ENCODE peak calls at places on chromosome 9, in eight cellular contexts. One of them, this sample, is unnamed.

GRCh38 chr9:137367506-137368430 is 55.2 kb downstream of the EXD3 start:
- DNase-seq in pancreas: peak; percentile 49
- DNase-seq in AG04450: no peak
- DNase-seq in dorsolateral prefrontal cortex: peak; percentile 0
- DNase-seq in spleen: peak; percentile 52
- DNase-seq in BJ: no peak
- DNase-seq in ovary: peak; percentile 21
- DNase-seq in tibial nerve: no peak
- DNase-seq in this sample: no peak

GRCh38 chr9:113631093-113631765 is 167.7 kb downstream of the RGS3 start:
- DNase-seq in pancreas: peak; percentile 30
- DNase-seq in AG04450: no peak
- DNase-seq in dorsolateral prefrontal cortex: no peak
- DNase-seq in spleen: peak; percentile 39
- DNase-seq in BJ: no peak
- DNase-seq in ovary: peak; percentile 9
- DNase-seq in tibial nerve: no peak
- DNase-seq in this sample: no peak

GRCh38 chr9:71783120-71783523 is 14.8 kb upstream of the CEMIP2 start:
- DNase-seq in pancreas: no peak
- DNase-seq in AG04450: no peak
- DNase-seq in dorsolateral prefrontal cortex: no peak
- DNase-seq in spleen: peak; percentile 93
- DNase-seq in BJ: no peak
- DNase-seq in ovary: no peak
- DNase-seq in tibial nerve: no peak
- DNase-seq in this sample: peak; percentile 92

GRCh38 chr9:112665347-112665746 is 52.6 kb downstream of the INIP start:
- DNase-seq in pancreas: no peak
- DNase-seq in AG04450: peak; percentile 7
- DNase-seq in dorsolateral prefrontal cortex: no peak
- DNase-seq in spleen: no peak
- DNase-seq in BJ: no peak
- DNase-seq in ovary: no peak
- DNase-seq in tibial nerve: no peak
- DNase-seq in this sample: peak; percentile 25

GRCh38 chr9:38337706-38338264 is 54.7 kb upstream of the ALDH1B1 start:
- DNase-seq in pancreas: no peak
- DNase-seq in AG04450: no peak
- DNase-seq in dorsolateral prefrontal cortex: no peak
- DNase-seq in spleen: no peak
- DNase-seq in BJ: no peak
- DNase-seq in ovary: no peak
- DNase-seq in tibial nerve: no peak
- DNase-seq in this sample: no peak

GRCh38 chr9:133147412-133148271 is 16.1 kb downstream of the GBGT1 start:
- DNase-seq in pancreas: peak; percentile 94
- DNase-seq in AG04450: no peak
- DNase-seq in dorsolateral prefrontal cortex: peak; percentile 84
- DNase-seq in spleen: peak; percentile 94
- DNase-seq in BJ: no peak
- DNase-seq in ovary: peak; percentile 86
- DNase-seq in tibial nerve: peak; percentile 91
- DNase-seq in this sample: peak; percentile 73

GRCh38 chr9:129602598-129603415 is 18.1 kb downstream of the C9orf50 start:
- DNase-seq in pancreas: no peak
- DNase-seq in AG04450: no peak
- DNase-seq in dorsolateral prefrontal cortex: no peak
- DNase-seq in spleen: no peak
- DNase-seq in BJ: no peak
- DNase-seq in ovary: no peak
- DNase-seq in tibial nerve: no peak
- DNase-seq in this sample: no peak

GRCh38 chr9:132970306-132971062 is 8.0 kb upstream of the GFI1B start:
- DNase-seq in pancreas: no peak
- DNase-seq in AG04450: no peak
- DNase-seq in dorsolateral prefrontal cortex: no peak
- DNase-seq in spleen: no peak
- DNase-seq in BJ: no peak
- DNase-seq in ovary: no peak
- DNase-seq in tibial nerve: no peak
- DNase-seq in this sample: no peak

GRCh38 chr9:35664531-35665470 is at the start of gene ARHGEF39:
- DNase-seq in pancreas: peak; percentile 92
- DNase-seq in AG04450: no peak
- DNase-seq in dorsolateral prefrontal cortex: peak; percentile 67
- DNase-seq in spleen: peak; percentile 92
- DNase-seq in BJ: no peak
- DNase-seq in ovary: peak; percentile 81
- DNase-seq in tibial nerve: peak; percentile 55
- DNase-seq in this sample: peak; percentile 70

GRCh38 chr9:76580188-76580587 is 121.2 kb downstream of the GCNT1 start:
- DNase-seq in pancreas: no peak
- DNase-seq in AG04450: no peak
- DNase-seq in dorsolateral prefrontal cortex: no peak
- DNase-seq in spleen: no peak
- DNase-seq in BJ: no peak
- DNase-seq in ovary: no peak
- DNase-seq in tibial nerve: no peak
- DNase-seq in this sample: no peak

GRCh38 chr9:134206317-134207300 is 42.2 kb upstream of the RNU6ATAC start:
- DNase-seq in pancreas: peak; percentile 30
- DNase-seq in AG04450: no peak
- DNase-seq in dorsolateral prefrontal cortex: no peak
- DNase-seq in spleen: peak; percentile 30
- DNase-seq in BJ: no peak
- DNase-seq in ovary: peak; percentile 10
- DNase-seq in tibial nerve: no peak
- DNase-seq in this sample: no peak

GRCh38 chr9:70519912-70520724 is 105.7 kb upstream of the KLF9 start:
- DNase-seq in pancreas: no peak
- DNase-seq in AG04450: no peak
- DNase-seq in dorsolateral prefrontal cortex: no peak
- DNase-seq in spleen: no peak
- DNase-seq in BJ: no peak
- DNase-seq in ovary: no peak
- DNase-seq in tibial nerve: no peak
- DNase-seq in this sample: no peak

GRCh38 chr9:15961217-15961616 is 408.4 kb downstream of the CCDC171 start:
- DNase-seq in pancreas: no peak
- DNase-seq in AG04450: no peak
- DNase-seq in dorsolateral prefrontal cortex: no peak
- DNase-seq in spleen: no peak
- DNase-seq in BJ: no peak
- DNase-seq in ovary: no peak
- DNase-seq in tibial nerve: no peak
- DNase-seq in this sample: no peak

GRCh38 chr9:27791311-27791710 is 218.0 kb upstream of the C9orf72 start:
- DNase-seq in pancreas: no peak
- DNase-seq in AG04450: no peak
- DNase-seq in dorsolateral prefrontal cortex: no peak
- DNase-seq in spleen: no peak
- DNase-seq in BJ: no peak
- DNase-seq in ovary: no peak
- DNase-seq in tibial nerve: no peak
- DNase-seq in this sample: peak; percentile 79

GRCh38 chr9:108412755-108413154 is 443.0 kb downstream of the ACTL7B start:
- DNase-seq in pancreas: no peak
- DNase-seq in AG04450: no peak
- DNase-seq in dorsolateral prefrontal cortex: no peak
- DNase-seq in spleen: no peak
- DNase-seq in BJ: no peak
- DNase-seq in ovary: no peak
- DNase-seq in tibial nerve: no peak
- DNase-seq in this sample: peak; percentile 32

GRCh38 chr9:68949271-68950000 is 64.5 kb downstream of the PRKACG start:
- DNase-seq in pancreas: no peak
- DNase-seq in AG04450: no peak
- DNase-seq in dorsolateral prefrontal cortex: no peak
- DNase-seq in spleen: no peak
- DNase-seq in BJ: no peak
- DNase-seq in ovary: peak; percentile 42
- DNase-seq in tibial nerve: no peak
- DNase-seq in this sample: peak; percentile 32

GRCh38 chr9:130793589-130793988 is 41.5 kb upstream of the ABL1 start:
- DNase-seq in pancreas: no peak
- DNase-seq in AG04450: no peak
- DNase-seq in dorsolateral prefrontal cortex: no peak
- DNase-seq in spleen: no peak
- DNase-seq in BJ: no peak
- DNase-seq in ovary: no peak
- DNase-seq in tibial nerve: no peak
- DNase-seq in this sample: no peak

GRCh38 chr9:892123-892522 is 50.6 kb downstream of the DMRT1 start:
- DNase-seq in pancreas: no peak
- DNase-seq in AG04450: no peak
- DNase-seq in dorsolateral prefrontal cortex: no peak
- DNase-seq in spleen: no peak
- DNase-seq in BJ: no peak
- DNase-seq in ovary: no peak
- DNase-seq in tibial nerve: no peak
- DNase-seq in this sample: no peak

GRCh38 chr9:893843-894420 is 52.4 kb downstream of the DMRT1 start:
- DNase-seq in pancreas: peak; percentile 58
- DNase-seq in AG04450: peak; percentile 1
- DNase-seq in dorsolateral prefrontal cortex: peak; percentile 48
- DNase-seq in spleen: peak; percentile 76
- DNase-seq in BJ: no peak
- DNase-seq in ovary: no peak
- DNase-seq in tibial nerve: peak; percentile 64
- DNase-seq in this sample: peak; percentile 69

DNA sequence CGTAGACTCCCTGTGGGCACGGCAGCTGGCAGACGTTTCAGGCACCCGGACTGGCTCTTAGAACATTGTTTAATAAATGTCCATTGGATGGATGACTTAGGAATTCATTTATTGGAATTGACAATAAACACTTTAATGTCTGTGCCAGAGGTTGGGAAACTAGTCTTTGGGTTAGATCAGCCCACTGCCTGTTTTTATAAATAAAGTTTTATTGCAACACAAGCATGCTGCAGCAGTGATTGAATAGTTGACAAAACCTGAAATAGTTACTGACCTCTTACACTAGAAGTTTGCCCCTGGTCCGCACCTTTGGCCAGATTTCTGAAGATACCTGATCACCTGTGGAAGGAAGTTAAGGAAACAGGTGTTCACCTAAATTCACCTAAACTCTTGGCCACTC is 51.6 kb downstream of the DMRT1 start:
- DNase-seq in pancreas: no peak
- DNase-seq in AG04450: no peak
- DNase-seq in dorsolateral prefrontal cortex: no peak
- DNase-seq in spleen: no peak
- DNase-seq in BJ: no peak
- DNase-seq in ovary: no peak
- DNase-seq in tibial nerve: no peak
- DNase-seq in this sample: no peak
- TF ChIP-seq CTCF in pancreas: no peak
- TF ChIP-seq CTCF in AG04450: no peak
- TF ChIP-seq CTCF in dorsolateral prefrontal cortex: no peak
- TF ChIP-seq CTCF in spleen: no peak
- TF ChIP-seq CTCF in BJ: no peak
- TF ChIP-seq CTCF in ovary: no peak
- TF ChIP-seq CTCF in tibial nerve: no peak
- TF ChIP-seq CTCF in this sample: no peak

GRCh38 chr9:91933556-91934352 is 16.3 kb downstream of the ROR2 start:
- DNase-seq in pancreas: no peak
- DNase-seq in AG04450: no peak
- DNase-seq in dorsolateral prefrontal cortex: no peak
- DNase-seq in spleen: no peak
- DNase-seq in BJ: no peak
- DNase-seq in ovary: no peak
- DNase-seq in tibial nerve: no peak
- DNase-seq in this sample: no peak
- H3K4me3 ChIP-seq in pancreas: no peak overlapping the region
- H3K4me3 ChIP-seq in AG04450: no peak overlapping the region
- H3K4me3 ChIP-seq in dorsolateral prefrontal cortex: no peak overlapping the region
- H3K4me3 ChIP-seq in spleen: no peak overlapping the region
- H3K4me3 ChIP-seq in BJ: no peak overlapping the region
- H3K4me3 ChIP-seq in ovary: no peak overlapping the region
- H3K4me3 ChIP-seq in tibial nerve: no peak overlapping the region
- H3K4me3 ChIP-seq in this sample: no peak overlapping the region

DNA sequence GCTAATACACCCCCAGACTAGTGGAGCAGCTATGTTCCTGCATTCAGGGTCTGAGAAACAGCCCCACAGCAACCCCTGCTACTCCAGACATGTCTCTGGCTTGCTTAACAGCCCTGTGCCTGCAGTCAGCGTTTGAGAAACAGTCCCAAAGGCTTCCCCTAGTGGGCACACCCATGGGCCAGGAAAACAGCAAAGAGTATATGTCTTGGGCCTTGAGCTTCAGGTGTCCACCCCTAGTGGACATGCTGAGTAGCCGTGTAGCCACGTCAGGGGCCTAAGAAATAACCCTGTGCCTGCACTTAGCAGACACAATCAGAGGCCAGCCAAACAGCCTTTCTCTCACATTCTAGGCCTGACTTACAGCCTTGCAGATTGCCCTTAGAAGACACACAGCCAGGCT is 698.6 kb downstream of the PTPRD start:
- DNase-seq in pancreas: no peak
- DNase-seq in AG04450: no peak
- DNase-seq in dorsolateral prefrontal cortex: no peak
- DNase-seq in spleen: peak; percentile 22
- DNase-seq in BJ: no peak
- DNase-seq in ovary: no peak
- DNase-seq in tibial nerve: no peak
- DNase-seq in this sample: no peak
- TF ChIP-seq CTCF in pancreas: no peak
- TF ChIP-seq CTCF in AG04450: no peak
- TF ChIP-seq CTCF in dorsolateral prefrontal cortex: no peak
- TF ChIP-seq CTCF in spleen: no peak
- TF ChIP-seq CTCF in BJ: no peak
- TF ChIP-seq CTCF in ovary: no peak
- TF ChIP-seq CTCF in tibial nerve: no peak
- TF ChIP-seq CTCF in this sample: no peak

GRCh38 chr9:34589656-34590375 is at the start of gene CNTFR:
- DNase-seq in pancreas: no peak
- DNase-seq in AG04450: no peak
- DNase-seq in dorsolateral prefrontal cortex: peak; percentile 73
- DNase-seq in spleen: peak; percentile 66
- DNase-seq in BJ: no peak
- DNase-seq in ovary: peak; percentile 74
- DNase-seq in tibial nerve: no peak
- DNase-seq in this sample: no peak

GRCh38 chr9:34592895-34593601 is 3.5 kb upstream of the CNTFR start:
- DNase-seq in pancreas: no peak
- DNase-seq in AG04450: no peak
- DNase-seq in dorsolateral prefrontal cortex: peak; percentile 57
- DNase-seq in spleen: no peak
- DNase-seq in BJ: no peak
- DNase-seq in ovary: peak; percentile 79
- DNase-seq in tibial nerve: peak; percentile 61
- DNase-seq in this sample: peak; percentile 39

GRCh38 chr9:34590376-34591090 is 1.0 kb upstream of the CNTFR start:
- DNase-seq in pancreas: no peak
- DNase-seq in AG04450: no peak
- DNase-seq in dorsolateral prefrontal cortex: no peak
- DNase-seq in spleen: peak; percentile 71
- DNase-seq in BJ: no peak
- DNase-seq in ovary: no peak
- DNase-seq in tibial nerve: no peak
- DNase-seq in this sample: no peak

GRCh38 chr9:34591911-34592866 is 2.7 kb upstream of the CNTFR start:
- DNase-seq in pancreas: no peak
- DNase-seq in AG04450: no peak
- DNase-seq in dorsolateral prefrontal cortex: no peak
- DNase-seq in spleen: no peak
- DNase-seq in BJ: no peak
- DNase-seq in ovary: no peak
- DNase-seq in tibial nerve: no peak
- DNase-seq in this sample: no peak

GRCh38 chr9:34591091-34591910 is 1.8 kb upstream of the CNTFR start:
- DNase-seq in pancreas: peak; percentile 98
- DNase-seq in AG04450: peak; percentile 32
- DNase-seq in dorsolateral prefrontal cortex: peak; percentile 86
- DNase-seq in spleen: peak; percentile 95
- DNase-seq in BJ: no peak
- DNase-seq in ovary: peak; percentile 89
- DNase-seq in tibial nerve: peak; percentile 89
- DNase-seq in this sample: peak; percentile 42
- H3K4me3 ChIP-seq in pancreas: peak overlapping the region; percentile 5
- H3K4me3 ChIP-seq in AG04450: no peak overlapping the region
- H3K4me3 ChIP-seq in dorsolateral prefrontal cortex: no peak overlapping the region
- H3K4me3 ChIP-seq in spleen: peak overlapping the region; percentile 27
- H3K4me3 ChIP-seq in BJ: no peak overlapping the region
- H3K4me3 ChIP-seq in ovary: no peak overlapping the region
- H3K4me3 ChIP-seq in tibial nerve: no peak overlapping the region
- H3K4me3 ChIP-seq in this sample: peak overlapping the region; percentile 6

This sample was measured in bronchial epithelial cell.